ENCODE peak calls at places on chromosomes 11 and 22, in nine cellular contexts. U, S, B, O, H, Y, W, C and N are unnamed samples.

GRCh38 chr11:73463359-73463758 is 87.2 kb downstream of the RELT start:
- DNase-seq in U (no peak), S (peak), B (no peak), O (peak), H (no peak), Y (no peak), W (no peak), C (peak), N (no peak)

GRCh38 chr11:134667505-134667904 is 255.5 kb upstream of the B3GAT1 start:
- DNase-seq in U (no peak), S (no peak), B (no peak), O (no peak), H (no peak), Y (no peak), W (no peak), C (no peak), N (no peak)

GRCh38 chr11:127044535-127044934 is 44.0 kb upstream of the KIRREL3 start:
- DNase-seq in U (no peak), S (no peak), B (no peak), O (no peak), H (no peak), Y (no peak), W (no peak), C (no peak), N (no peak)

GRCh38 chr22:49023161-49023878 is 804.4 kb downstream of the BRD1 start:
- DNase-seq in U (no peak), S (no peak), B (no peak), O (no peak), H (no peak), Y (no peak), W (no peak), C (no peak), N (no peak)

GRCh38 chr11:70456921-70457532 is 58.7 kb downstream of the CTTN start:
- DNase-seq in U (no peak), S (peak), B (no peak), O (peak), H (no peak), Y (no peak), W (no peak), C (peak), N (no peak)

GRCh38 chr22:49586873-49587272 is 240.8 kb downstream of the BRD1 start:
- DNase-seq in U (no peak), S (no peak), B (no peak), O (no peak), H (no peak), Y (no peak), W (no peak), C (no peak), N (no peak)

GRCh38 chr11:74702383-74703007 is 28.7 kb downstream of the CHRDL2 start:
- DNase-seq in U (peak), S (peak), B (peak), O (peak), H (peak), Y (peak), W (peak), C (peak), N (peak)

GRCh38 chr22:31630331-31631329 is 31.4 kb downstream of the PISD start:
- DNase-seq in U (peak), S (peak), B (peak), O (peak), H (peak), Y (peak), W (peak), C (peak), N (no peak)

GRCh38 chr11:128174465-128175101 is 412.8 kb downstream of the ETS1 start:
- DNase-seq in U (no peak), S (peak), B (no peak), O (peak), H (no peak), Y (no peak), W (peak), C (peak), N (no peak)

GRCh38 chr22:31575190-31575589 is 78.9 kb downstream of the SFI1 start:
- DNase-seq in U (no peak), S (peak), B (no peak), O (no peak), H (no peak), Y (no peak), W (no peak), C (no peak), N (no peak)

GRCh38 chr22:26894766-26895485 is 237.5 kb downstream of the MIAT start:
- DNase-seq in U (no peak), S (peak), B (no peak), O (peak), H (no peak), Y (no peak), W (no peak), C (peak), N (no peak)

GRCh38 chr11:58446294-58446693 is 4.3 kb upstream of the OR5B12 start:
- DNase-seq in U (no peak), S (no peak), B (no peak), O (no peak), H (no peak), Y (no peak), W (no peak), C (no peak), N (no peak)

GRCh38 chr11:121596195-121597145 is 143.7 kb upstream of the SORL1-AS1 start:
- DNase-seq in U (no peak), S (no peak), B (no peak), O (peak), H (no peak), Y (no peak), W (no peak), C (peak), N (no peak)

GRCh38 chr22:36081023-36081431 is 52.4 kb upstream of the RBFOX2 start:
- DNase-seq in U (no peak), S (peak), B (no peak), O (peak), H (no peak), Y (no peak), W (no peak), C (peak), N (no peak)

GRCh38 chr22:37538590-37539357 is 19.6 kb upstream of the CARD10 start:
- DNase-seq in U (peak), S (peak), B (peak), O (peak), H (peak), Y (peak), W (peak), C (peak), N (peak)

GRCh38 chr11:124402326-124402922 is 3.6 kb upstream of the OR8B3 start:
- DNase-seq in U (peak), S (peak), B (peak), O (peak), H (peak), Y (peak), W (peak), C (peak), N (peak)

GRCh38 chr22:30422481-30423295 is 2.9 kb upstream of the MTFP1 start:
- DNase-seq in U (peak), S (peak), B (no peak), O (peak), H (no peak), Y (no peak), W (no peak), C (peak), N (no peak)

GRCh38 chr11:107691003-107691402 is 20.9 kb downstream of the SLN start:
- DNase-seq in U (no peak), S (no peak), B (no peak), O (peak), H (no peak), Y (no peak), W (no peak), C (peak), N (peak)

GRCh38 chr22:23248583-23248982 is 68.3 kb downstream of the BCR start:
- DNase-seq in U (no peak), S (peak), B (no peak), O (peak), H (no peak), Y (no peak), W (no peak), C (no peak), N (no peak)

GRCh38 chr11:69200331-69201047 is 44.8 kb downstream of the SMIM38 start:
- DNase-seq in U (peak), S (no peak), B (no peak), O (no peak), H (no peak), Y (no peak), W (no peak), C (no peak), N (no peak)

GRCh38 chr22:23533771-23534191 is 46.3 kb downstream of the IGLL1 start:
- DNase-seq in U (no peak), S (no peak), B (no peak), O (no peak), H (no peak), Y (no peak), W (no peak), C (no peak), N (no peak)

GRCh38 chr11:9231848-9232177 is 33.3 kb downstream of the DENND5A start:
- DNase-seq in U (peak), S (peak), B (peak), O (peak), H (no peak), Y (peak), W (no peak), C (peak), N (no peak)

GRCh38 chr11:87076260-87076783 is 38.6 kb downstream of the TMEM135 start:
- DNase-seq in U (no peak), S (no peak), B (no peak), O (no peak), H (no peak), Y (no peak), W (no peak), C (no peak), N (no peak)

GRCh38 chr11:60924906-60925684 is 835 bp downstream of the TMEM132A start:
- DNase-seq in U (no peak), S (no peak), B (peak), O (no peak), H (no peak), Y (no peak), W (peak), C (no peak), N (no peak)

GRCh38 chr11:126669416-126669815 is 313.9 kb downstream of the ST3GAL4 start:
- DNase-seq in U (no peak), S (no peak), B (no peak), O (peak), H (no peak), Y (no peak), W (no peak), C (no peak), N (no peak)

GRCh38 chr22:46942816-46943783 is 180.7 kb downstream of the TBC1D22A start:
- DNase-seq in U (peak), S (no peak), B (no peak), O (no peak), H (no peak), Y (no peak), W (no peak), C (no peak), N (no peak)

GRCh38 chr11:117868815-117869642 is 7.4 kb downstream of the FXYD6 start:
- DNase-seq in U (no peak), S (no peak), B (no peak), O (no peak), H (no peak), Y (no peak), W (no peak), C (no peak), N (no peak)

GRCh38 chr11:121257289-121257688 is 35.3 kb upstream of the SC5D start:
- DNase-seq in U (no peak), S (no peak), B (no peak), O (no peak), H (no peak), Y (no peak), W (no peak), C (no peak), N (no peak)

GRCh38 chr11:71252782-71253730 is 679 bp upstream of the SHANK2 start:
- DNase-seq in U (no peak), S (peak), B (no peak), O (peak), H (no peak), Y (no peak), W (peak), C (peak), N (no peak)

GRCh38 chr11:11119917-11120316 is 233.1 kb downstream of the CSNK2A3 start:
- DNase-seq in U (no peak), S (no peak), B (no peak), O (no peak), H (no peak), Y (no peak), W (no peak), C (no peak), N (no peak)

GRCh38 chr11:114257621-114258558 is 38.3 kb upstream of the NNMT start:
- DNase-seq in U (peak), S (peak), B (peak), O (no peak), H (no peak), Y (no peak), W (no peak), C (no peak), N (no peak)

GRCh38 chr11:13535819-13536218 is 40.0 kb upstream of the PTH start:
- DNase-seq in U (no peak), S (peak), B (no peak), O (no peak), H (no peak), Y (no peak), W (no peak), C (no peak), N (peak)
- TF ChIP-seq CTCF in U (no peak), S (no peak), B (no peak), O (peak), H (no peak), Y (no peak), W (peak), C (peak), N (peak)

GRCh38 chr11:27390318-27390958 is 27.4 kb upstream of the CCDC34 start:
- DNase-seq in U (no peak), S (no peak), B (no peak), O (no peak), H (no peak), Y (no peak), W (no peak), C (no peak), N (no peak)
- TF ChIP-seq CTCF in U (no peak), S (no peak), B (no peak), O (no peak), H (no peak), Y (no peak), W (no peak), C (peak), N (no peak)

DNA sequence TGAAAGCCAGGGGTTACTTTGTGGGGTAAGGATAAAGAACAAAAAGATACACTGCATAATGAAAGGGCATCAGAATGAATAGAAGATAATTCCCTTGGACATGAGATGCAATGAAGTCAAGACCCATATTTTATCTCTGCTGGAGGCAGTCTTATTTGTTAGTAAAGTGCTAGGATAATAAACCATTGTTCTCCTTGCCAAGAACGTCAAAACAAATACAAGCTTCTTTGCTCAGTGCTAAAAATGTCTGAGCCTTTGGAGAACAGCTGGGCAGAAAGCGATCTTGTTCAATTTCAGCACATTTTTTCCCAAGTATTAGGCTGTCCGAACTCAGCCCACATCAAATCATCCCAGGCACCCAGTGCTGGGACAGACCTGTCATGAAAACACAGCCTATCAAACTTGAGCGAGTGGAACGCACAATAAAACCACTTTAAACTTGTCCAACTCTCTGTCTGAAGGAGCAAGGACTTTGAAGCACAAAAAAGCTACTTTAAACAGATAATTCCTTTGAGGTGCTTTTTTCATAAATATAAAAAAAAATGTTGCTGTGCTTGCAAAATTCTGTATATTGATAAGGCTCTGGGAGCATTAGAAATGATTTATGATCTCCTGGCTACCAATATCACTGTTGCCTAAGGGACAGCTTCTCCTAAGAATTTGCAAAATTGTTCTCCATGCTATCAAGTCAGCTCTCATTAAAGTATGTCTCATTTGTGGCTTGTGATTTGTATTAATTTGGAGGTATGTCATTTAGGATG is 37.8 kb upstream of the LDLRAD3 start:
- DNase-seq in U (no peak), S (peak), B (no peak), O (peak), H (no peak), Y (no peak), W (no peak), C (no peak), N (peak)
- TF ChIP-seq CTCF in U (no peak), S (no peak), B (no peak), O (no peak), H (no peak), Y (no peak), W (no peak), C (no peak), N (no peak)

GRCh38 chr11:132992838-132993680 is 539.2 kb downstream of the OPCML start:
- DNase-seq in U (no peak), S (peak), B (no peak), O (peak), H (no peak), Y (no peak), W (peak), C (peak), N (no peak)

GRCh38 chr11:132988381-132988780 is 543.9 kb downstream of the OPCML start:
- DNase-seq in U (no peak), S (no peak), B (no peak), O (no peak), H (no peak), Y (no peak), W (no peak), C (no peak), N (no peak)

GRCh38 chr11:132983289-132983688 is 549.0 kb downstream of the OPCML start:
- DNase-seq in U (no peak), S (no peak), B (no peak), O (no peak), H (no peak), Y (no peak), W (no peak), C (no peak), N (no peak)

GRCh38 chr11:132982769-132983168 is 549.5 kb downstream of the OPCML start:
- DNase-seq in U (no peak), S (no peak), B (no peak), O (no peak), H (no peak), Y (no peak), W (no peak), C (no peak), N (no peak)

GRCh38 chr11:132987936-132988335 is 544.4 kb downstream of the OPCML start:
- DNase-seq in U (no peak), S (no peak), B (no peak), O (no peak), H (no peak), Y (no peak), W (no peak), C (peak), N (no peak)
- TF ChIP-seq CTCF in U (no peak), S (no peak), B (no peak), O (no peak), H (no peak), Y (no peak), W (no peak), C (no peak), N (no peak)

DNA sequence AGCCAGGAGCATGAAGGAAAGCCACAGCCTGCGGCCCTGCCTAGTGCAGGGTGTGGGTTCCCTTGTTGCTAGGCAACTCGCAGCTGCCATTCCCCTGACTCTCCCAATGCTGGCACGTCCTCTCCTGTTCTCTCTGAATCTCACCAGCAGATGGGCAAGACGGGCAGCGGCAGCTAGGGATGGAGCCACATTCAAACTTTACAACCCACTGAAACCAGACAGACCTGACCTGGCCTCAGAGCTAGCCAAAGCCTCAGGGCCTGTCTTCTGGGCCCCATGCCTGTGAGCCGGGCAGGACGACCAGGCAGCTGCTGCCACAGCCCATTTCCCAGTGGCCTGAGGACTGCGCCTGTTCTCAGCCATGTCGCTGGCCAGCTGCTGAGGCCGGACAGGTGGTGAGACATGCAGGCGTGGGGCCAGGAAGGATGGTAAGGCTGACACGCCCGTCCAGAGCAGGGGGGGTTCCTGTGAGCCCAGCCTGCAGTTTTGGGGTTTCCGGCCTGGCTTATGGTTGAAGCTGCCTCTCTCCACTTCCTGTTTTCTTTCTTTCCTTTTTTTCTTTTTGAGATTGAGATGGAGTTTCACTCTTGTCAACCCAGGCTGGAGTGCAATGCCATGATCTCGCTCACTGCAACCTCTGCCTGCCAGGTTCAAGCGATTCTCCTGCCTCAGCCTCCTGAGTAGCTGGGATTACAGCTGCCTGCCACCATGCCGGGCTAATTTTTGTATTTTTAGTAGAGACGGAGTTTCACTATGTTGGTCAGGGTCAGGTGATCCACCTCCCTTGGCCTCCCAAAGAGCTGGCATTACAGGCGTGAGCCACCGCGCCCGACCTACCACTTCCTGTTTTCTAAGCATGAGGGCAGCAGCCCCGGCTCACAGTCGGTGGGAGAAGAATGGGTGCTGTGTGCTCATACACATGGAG is 4.1 kb downstream of the SUN2 start:
- DNase-seq in U (no peak), S (no peak), B (peak), O (no peak), H (peak), Y (peak), W (no peak), C (no peak), N (peak)
- TF ChIP-seq CTCF in U (no peak), S (no peak), B (no peak), O (no peak), H (no peak), Y (no peak), W (no peak), C (no peak), N (peak)

DNA sequence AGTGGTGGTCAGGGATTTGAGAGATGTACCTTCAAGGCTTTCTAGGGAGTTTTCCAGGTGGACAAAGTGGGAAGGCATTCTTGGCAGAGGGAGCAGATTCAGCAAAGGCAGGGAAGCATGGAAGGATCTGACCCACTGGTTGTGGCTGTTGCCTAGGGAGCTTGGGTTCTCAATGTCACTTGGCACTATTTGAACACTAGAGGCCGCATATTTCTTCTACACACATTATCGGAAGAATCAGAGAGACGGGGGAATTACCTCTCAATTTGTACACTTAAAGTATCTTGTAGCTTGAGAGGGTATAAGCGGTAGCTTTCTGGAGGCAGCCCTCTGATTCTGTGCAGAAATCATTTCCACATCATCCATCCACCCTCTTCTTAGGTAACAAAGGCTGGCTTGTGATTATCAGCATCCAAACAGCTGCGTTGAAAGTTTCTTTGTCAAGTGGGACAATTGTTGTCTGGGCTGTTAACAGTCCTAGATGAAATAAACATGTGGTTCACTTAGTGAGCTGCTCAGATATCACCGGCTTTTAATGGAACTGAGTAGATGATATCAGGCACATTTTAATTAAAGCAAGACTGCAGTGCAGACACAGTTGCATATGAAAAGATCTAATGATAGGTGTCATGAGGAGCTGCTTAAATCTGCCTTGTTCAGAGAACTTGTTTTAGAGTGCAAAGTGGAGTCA is 2.6 kb downstream of the NELL1 start:
- DNase-seq in U (no peak), S (peak), B (peak), O (no peak), H (no peak), Y (no peak), W (no peak), C (peak), N (no peak)
- TF ChIP-seq CTCF in U (no peak), S (peak), B (no peak), O (no peak), H (peak), Y (peak), W (no peak), C (no peak), N (peak)